ENCODE peak calls at places on chromosomes 12 and 14, in nine cellular contexts. X, Y, L, O, K, S, E, U and N are unnamed samples.

GRCh38 chr14:104724981-104725771 is 1.1 kb downstream of the ADSS1 start:
- DNase-seq in K (no peak), O (peak), L (peak), Y (peak), X (peak), S (peak), E (peak), U (no peak), N (peak)

GRCh38 chr12:11981174-11981733 is 89.5 kb upstream of the BCL2L14 start:
- DNase-seq in U (no peak), K (no peak), X (no peak), L (no peak), O (no peak), Y (no peak), S (peak), E (no peak), N (no peak)

GRCh38 chr12:84814664-84815245 is 97.8 kb downstream of the SLC6A15 start:
- DNase-seq in O (no peak), U (no peak), Y (no peak), E (peak), L (no peak), S (peak), X (no peak), K (no peak), N (no peak)

GRCh38 chr12:71755146-71755892 is 656 bp downstream of the RAB21 start:
- DNase-seq in O (peak), K (no peak), S (peak), E (peak), L (peak), Y (peak), U (no peak), X (peak), N (peak)

GRCh38 chr14:76617440-76617839 is 143.8 kb upstream of the VASH1 start:
- DNase-seq in S (no peak), O (no peak), L (no peak), K (no peak), E (no peak), U (no peak), X (no peak), Y (no peak), N (no peak)

GRCh38 chr12:124625867-124626675 is 58.7 kb upstream of the NCOR2 start:
- DNase-seq in O (no peak), K (no peak), Y (peak), U (no peak), L (no peak), E (peak), X (no peak), S (peak), N (peak)

GRCh38 chr12:79844693-79845092 is 90.2 kb downstream of the PPP1R12A start:
- DNase-seq in U (peak), E (peak), L (no peak), Y (peak), K (peak), O (no peak), X (peak), S (peak), N (peak)

GRCh38 chr14:104681689-104682074 is 7.7 kb upstream of the INF2 start:
- DNase-seq in X (peak), Y (peak), O (peak), U (peak), S (peak), L (peak), K (no peak), E (peak), N (peak)

GRCh38 chr12:52171950-52172512 is 19.8 kb downstream of the KRT80 start:
- DNase-seq in L (peak), E (no peak), K (no peak), X (peak), O (no peak), S (peak), Y (no peak), U (no peak), N (peak)

GRCh38 chr14:68181395-68182326 is 362.1 kb downstream of the RAD51B start:
- DNase-seq in O (no peak), X (no peak), S (peak), Y (no peak), U (no peak), K (peak), E (peak), L (no peak), N (no peak)

GRCh38 chr12:29782821-29783772 is 645 bp downstream of the TMTC1 start:
- DNase-seq in S (peak), Y (peak), K (no peak), L (peak), X (peak), U (no peak), O (peak), E (peak), N (no peak)

GRCh38 chr12:68264864-68265256 is 11.5 kb upstream of the IL22 start:
- DNase-seq in L (no peak), K (no peak), E (peak), Y (no peak), S (no peak), X (no peak), O (no peak), U (no peak), N (no peak)

GRCh38 chr14:52954346-52955214 is 3.7 kb upstream of the FERMT2 start:
- DNase-seq in Y (peak), O (no peak), L (no peak), K (no peak), X (peak), U (no peak), S (no peak), E (peak), N (no peak)

GRCh38 chr14:67331368-67332125 is 28.1 kb downstream of the ATP6V1D start:
- DNase-seq in E (no peak), K (no peak), S (peak), Y (no peak), X (no peak), O (no peak), U (no peak), L (no peak), N (no peak)

GRCh38 chr12:31006416-31007152 is 67.1 kb upstream of the DDX11 start:
- DNase-seq in S (no peak), U (no peak), X (no peak), E (no peak), K (no peak), Y (no peak), O (no peak), L (no peak), N (no peak)

GRCh38 chr12:112837629-112838191 is 46.2 kb downstream of the RPH3A start:
- DNase-seq in X (no peak), U (no peak), O (peak), L (no peak), S (peak), K (no peak), E (peak), Y (peak), N (peak)

GRCh38 chr12:94149781-94150482 is 1.6 kb downstream of the PLXNC1 start:
- DNase-seq in O (no peak), L (peak), U (no peak), X (peak), Y (peak), S (no peak), E (peak), K (no peak), N (no peak)

GRCh38 chr12:10211975-10212622 is 578 bp upstream of the GABARAPL1 start:
- DNase-seq in Y (peak), L (peak), S (peak), O (peak), U (peak), X (peak), K (peak), E (peak), N (peak)

GRCh38 chr14:34722723-34723545 is 8.5 kb upstream of the CFL2 start:
- DNase-seq in O (peak), U (no peak), K (peak), E (peak), L (peak), Y (peak), S (peak), X (peak), N (no peak)

GRCh38 chr14:86944434-86944833 is 1048.5 kb downstream of the GALC start:
- DNase-seq in E (no peak), S (no peak), O (peak), K (no peak), X (no peak), Y (no peak), L (no peak), U (no peak), N (no peak)

DNA sequence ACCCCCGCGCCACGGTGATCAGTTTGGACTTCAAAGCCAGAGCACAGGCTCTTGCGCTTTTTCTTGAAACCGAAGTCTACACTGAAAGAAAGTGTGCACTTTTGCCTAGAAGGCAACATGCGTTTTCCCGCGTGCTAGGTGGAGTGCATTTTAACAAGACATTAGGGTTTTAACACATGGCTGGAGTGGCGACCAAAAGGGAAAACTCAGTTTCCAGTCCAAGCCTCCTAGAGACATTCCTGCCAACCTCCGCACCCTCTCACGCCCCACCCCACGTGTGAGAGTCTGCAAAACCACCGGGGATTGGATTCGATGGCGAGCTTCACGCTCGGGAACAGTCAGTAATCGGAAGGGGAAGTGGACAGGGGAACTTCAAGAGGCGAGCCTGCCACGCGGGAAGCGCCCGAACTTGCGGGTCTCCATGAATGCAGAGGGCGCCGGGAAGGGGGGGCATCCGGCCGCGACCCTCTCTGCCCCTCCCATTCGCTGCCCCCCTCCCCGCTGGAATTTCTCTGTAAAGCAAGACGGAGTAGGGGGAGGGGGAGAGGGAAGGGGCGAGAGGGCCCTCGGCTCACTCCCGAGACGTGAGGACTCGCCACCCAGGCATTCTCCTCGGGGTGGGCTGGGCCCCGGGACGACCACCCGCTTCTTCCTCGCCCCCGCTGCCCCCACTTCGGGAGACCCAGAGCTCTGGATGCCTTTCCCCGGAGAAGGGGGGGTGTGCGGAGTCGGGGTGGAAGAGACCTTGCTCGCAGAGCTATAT is 2.7 kb upstream of the CCND2 start:
- DNase-seq in Y (peak), O (no peak), K (no peak), E (peak), L (peak), S (no peak), U (no peak), X (peak), N (no peak)
- TF ChIP-seq EZH2 in Y (no peak), O (no peak), K (no peak), E (no peak), L (peak), S (no peak), U (peak), X (no peak), N (no peak)

GRCh38 chr12:8589679-8590078 is 23.0 kb downstream of the AICDA start:
- DNase-seq in S (no peak), K (no peak), U (no peak), L (no peak), E (no peak), Y (no peak), X (no peak), O (no peak), N (no peak)
- TF ChIP-seq EZH2 in S (no peak), K (no peak), U (no peak), L (no peak), E (no peak), Y (no peak), X (no peak), O (no peak), N (no peak)

GRCh38 chr12:57734586-57734985 is 4.0 kb downstream of the AGAP2 start:
- DNase-seq in L (no peak), S (no peak), Y (no peak), E (no peak), K (no peak), X (no peak), O (no peak), U (no peak), N (no peak)
- TF ChIP-seq EZH2 in L (no peak), S (no peak), Y (no peak), E (peak), K (no peak), X (no peak), O (no peak), U (no peak), N (no peak)

GRCh38 chr14:60648934-60649814 is at the start of gene SIX1:
- DNase-seq in K (peak), E (peak), O (peak), S (peak), X (peak), U (no peak), Y (peak), L (peak), N (peak)
- TF ChIP-seq EZH2 in K (no peak), E (peak), O (no peak), S (no peak), X (peak), U (peak), Y (peak), L (peak), N (no peak)

GRCh38 chr14:23009483-23009938 is 432 bp downstream of the C14orf93 start:
- DNase-seq in K (no peak), U (no peak), Y (no peak), E (no peak), S (no peak), X (no peak), L (no peak), O (no peak), N (no peak)

GRCh38 chr14:23013056-23014054 is 3.4 kb upstream of the C14orf93 start:
- DNase-seq in K (no peak), O (no peak), L (no peak), E (no peak), S (no peak), Y (no peak), U (no peak), X (no peak), N (no peak)

GRCh38 chr14:23006544-23007419 is 3.2 kb downstream of the C14orf93 start:
- DNase-seq in Y (peak), X (peak), E (peak), S (peak), U (peak), K (peak), O (peak), L (peak), N (peak)

GRCh38 chr14:23008836-23009235 is 1.1 kb downstream of the C14orf93 start:
- DNase-seq in S (peak), X (no peak), O (peak), U (no peak), E (peak), Y (peak), K (no peak), L (no peak), N (no peak)

DNA sequence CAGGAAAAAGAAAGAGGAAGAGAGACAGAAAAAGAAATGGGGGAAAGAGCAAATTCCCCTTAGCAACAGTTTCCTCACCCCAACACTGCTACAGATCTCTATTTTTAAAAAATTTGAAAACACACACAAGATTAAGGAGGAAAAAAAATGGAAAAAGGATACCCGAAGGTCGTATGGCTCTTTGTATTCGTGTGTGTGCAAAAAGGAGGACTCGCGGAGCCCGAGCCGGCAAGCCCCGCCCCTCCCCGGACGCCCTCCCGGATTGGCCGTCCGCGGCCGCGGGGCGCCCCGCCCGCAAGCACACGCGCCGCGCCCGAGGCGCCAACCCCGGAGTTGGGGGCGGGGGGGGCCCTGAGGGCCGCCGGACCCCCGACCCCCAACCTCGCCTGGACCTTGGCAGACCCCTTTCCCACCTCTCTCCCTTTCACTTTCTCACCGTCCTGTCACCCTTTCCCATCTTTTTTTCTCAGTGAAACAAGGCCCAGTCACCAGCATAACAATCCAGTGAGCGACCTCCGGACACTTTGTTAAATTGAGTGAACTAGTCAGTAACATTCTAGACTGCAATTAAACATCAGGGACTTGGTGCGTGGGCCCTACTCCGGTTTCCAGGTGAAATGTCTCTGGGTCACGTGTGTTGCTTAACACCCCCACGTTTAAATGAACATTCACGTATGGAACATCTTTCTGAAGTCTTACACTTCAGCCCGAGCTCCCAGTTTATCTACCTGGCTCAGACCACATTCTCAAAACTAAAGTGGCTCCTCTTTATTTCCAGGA is at the start of gene C14orf93:
- DNase-seq in K (no peak), E (peak), O (peak), L (peak), S (peak), Y (peak), X (peak), U (no peak), N (peak)
- TF ChIP-seq EZH2 in K (no peak), E (no peak), O (no peak), L (no peak), S (no peak), Y (no peak), X (no peak), U (no peak), N (no peak)